ENCODE peak calls at places on chromosomes 4 and X, in five cellular contexts. K, N, E, M and O are unnamed samples.

GRCh38 chr4:185849543-185850185 is 37.7 kb upstream of the SORBS2 start:
- DNase-seq in K (no peak), N (no peak), E (no peak), M (no peak), O (no peak)

GRCh38 chr4:19924761-19925160 is 326.9 kb upstream of the SLIT2 start:
- DNase-seq in K (no peak), N (no peak), E (no peak), M (peak), O (no peak)

GRCh38 chr4:112361181-112361791 is 64.1 kb downstream of the ALPK1 start:
- DNase-seq in K (no peak), N (peak), E (no peak), M (peak), O (peak)

GRCh38 chrX:43949669-43950068 is 23.5 kb downstream of the NDP start:
- DNase-seq in K (peak), N (no peak), E (no peak), M (no peak), O (no peak)

GRCh38 chrX:100995469-100995868 is 26.0 kb downstream of the ARL13A start:
- DNase-seq in K (no peak), N (peak), E (no peak), M (peak), O (peak)

GRCh38 chr4:151541438-151542071 is 132.6 kb downstream of the FHIP1A start:
- DNase-seq in K (no peak), N (peak), E (no peak), M (peak), O (peak)

GRCh38 chrX:153933751-153934472 is 925 bp downstream of the NAA10 start:
- DNase-seq in K (no peak), N (peak), E (no peak), M (peak), O (peak)

GRCh38 chr4:143391895-143392294 is 55.2 kb downstream of the GAB1 start:
- DNase-seq in K (no peak), N (no peak), E (no peak), M (peak), O (peak)

GRCh38 chrX:109475174-109475891 is 6.6 kb downstream of the GUCY2F start:
- DNase-seq in K (no peak), N (peak), E (no peak), M (peak), O (peak)

GRCh38 chr4:153241970-153242847 is 38.0 kb downstream of the TRIM2 start:
- DNase-seq in K (no peak), N (no peak), E (no peak), M (peak), O (peak)

GRCh38 chr4:17111959-17112659 is 213.7 kb upstream of the LDB2 start:
- DNase-seq in K (no peak), N (no peak), E (no peak), M (no peak), O (no peak)

GRCh38 chrX:100819534-100819836 is 706 bp upstream of the CSTF2 start:
- DNase-seq in K (no peak), N (no peak), E (no peak), M (no peak), O (no peak)

GRCh38 chrX:10158279-10158939 is 1.6 kb downstream of the CLCN4 start:
- DNase-seq in K (no peak), N (no peak), E (peak), M (no peak), O (no peak)

GRCh38 chr4:99248714-99249113 is 29.7 kb upstream of the ADH6 start:
- DNase-seq in K (no peak), N (peak), E (no peak), M (peak), O (no peak)

GRCh38 chrX:130162094-130162493 is 3.5 kb downstream of the AIFM1 start:
- DNase-seq in K (no peak), N (no peak), E (no peak), M (no peak), O (no peak)

GRCh38 chr4:188976644-188977115 is 837.4 kb downstream of the TRIML1 start:
- DNase-seq in K (no peak), N (peak), E (no peak), M (peak), O (peak)

GRCh38 chr4:81351653-81352455 is 119.9 kb downstream of the RASGEF1B start:
- DNase-seq in K (peak), N (peak), E (peak), M (peak), O (peak)

GRCh38 chr4:8732092-8732491 is 139.5 kb downstream of the CPZ start:
- DNase-seq in K (no peak), N (no peak), E (peak), M (no peak), O (no peak)

GRCh38 chr4:106414366-106414765 is 45.8 kb upstream of the GIMD1 start:
- DNase-seq in K (no peak), N (peak), E (no peak), M (no peak), O (no peak)

GRCh38 chr4:15755321-15755750 is 22.8 kb upstream of the CD38 start:
- DNase-seq in K (no peak), N (peak), E (no peak), M (peak), O (peak)

GRCh38 chr4:148634476-148634875 is 192.3 kb upstream of the NR3C2 start:
- DNase-seq in K (no peak), N (peak), E (no peak), M (peak), O (peak)

GRCh38 chr4:76200771-76201224 is 12.8 kb downstream of the SCARB2 start:
- DNase-seq in K (no peak), N (no peak), E (peak), M (no peak), O (no peak)

GRCh38 chr4:7266525-7267292 is 74.4 kb downstream of the SORCS2 start:
- DNase-seq in K (no peak), N (peak), E (no peak), M (peak), O (peak)
- H3K27ac ChIP-seq in K (no peak), N (no peak), E (no peak), M (no peak), O (peak)

GRCh38 chrX:133792198-133792953 is 193.0 kb downstream of the GPC3 start:
- DNase-seq in K (peak), N (peak), E (peak), M (peak), O (peak)

GRCh38 chrX:133796282-133796681 is 189.1 kb downstream of the GPC3 start:
- DNase-seq in K (no peak), N (no peak), E (no peak), M (no peak), O (no peak)

GRCh38 chrX:133794151-133794550 is 191.2 kb downstream of the GPC3 start:
- DNase-seq in K (no peak), N (no peak), E (no peak), M (no peak), O (no peak)
- H3K27ac ChIP-seq in K (no peak), N (no peak), E (no peak), M (no peak), O (no peak)

GRCh38 chr4:53703267-53703655 is 112.0 kb upstream of the LNX1 start:
- DNase-seq in K (no peak), N (no peak), E (no peak), M (no peak), O (no peak)
- H3K27ac ChIP-seq in K (no peak), N (no peak), E (peak), M (peak), O (peak)

DNA sequence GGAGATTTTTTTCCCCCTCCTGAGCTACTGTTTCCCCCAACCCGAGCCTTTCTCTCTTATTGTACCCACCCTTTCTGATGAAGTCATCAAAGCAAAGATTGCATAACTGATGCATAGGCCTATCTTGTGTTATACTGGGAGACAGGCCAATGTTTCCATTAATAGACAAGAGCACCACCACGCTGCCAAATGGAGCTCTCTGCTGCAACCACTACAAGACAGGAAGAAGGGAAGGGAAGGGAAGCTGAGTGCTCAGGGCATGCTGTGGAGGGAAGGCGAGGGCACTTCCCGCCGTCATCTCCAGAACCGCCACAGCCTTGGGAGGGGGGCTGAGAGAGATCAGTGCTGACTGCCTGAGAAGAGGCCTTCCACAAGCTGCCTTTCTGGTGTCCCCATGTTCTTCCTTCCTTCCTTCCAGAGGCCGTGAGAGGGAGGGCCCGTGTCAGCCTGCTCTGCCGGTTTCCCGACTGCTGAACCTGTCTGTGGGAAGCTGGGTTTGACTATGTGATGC is 75.0 kb downstream of the MGST2 start:
- DNase-seq in K (no peak), N (peak), E (peak), M (peak), O (peak)
- H3K27ac ChIP-seq in K (no peak), N (no peak), E (peak), M (peak), O (no peak)

GRCh38 chr4:80054375-80054774 is 18.7 kb downstream of the ANTXR2 start:
- DNase-seq in K (no peak), N (no peak), E (no peak), M (no peak), O (no peak)
- H3K27ac ChIP-seq in K (no peak), N (no peak), E (no peak), M (no peak), O (no peak)

GRCh38 chrX:1029494-1029893 is 183.0 kb downstream of the CRLF2 start:
- DNase-seq in K (no peak), N (no peak), E (no peak), M (no peak), O (no peak)

GRCh38 chrX:1025413-1025812 is 187.0 kb downstream of the CRLF2 start:
- DNase-seq in K (no peak), N (no peak), E (no peak), M (no peak), O (no peak)

GRCh38 chrX:1027680-1028079 is 184.8 kb downstream of the CRLF2 start:
- DNase-seq in K (no peak), N (no peak), E (no peak), M (no peak), O (no peak)

GRCh38 chrX:1026263-1027015 is 186.0 kb downstream of the CRLF2 start:
- DNase-seq in K (no peak), N (no peak), E (no peak), M (no peak), O (no peak)

GRCh38 chrX:1027133-1027532 is 185.3 kb downstream of the CRLF2 start:
- DNase-seq in K (no peak), N (no peak), E (no peak), M (no peak), O (no peak)
- H3K27ac ChIP-seq in K (no peak), N (no peak), E (no peak), M (no peak), O (no peak)